ENCODE peak calls at places on chromosome 15, in ten cellular contexts. W is M059J; N is ureter; O is Right ventricle myocardium superior; H is activated naive CD8-positive, alpha-beta T cell treated with anti-CD3 and anti-CD28 coated beads, Interleukin-2, amount 50 U/mL, for 16 hours; E is activated CD4-positive, alpha-beta memory T cell treated with anti-CD3 and anti-CD28 coated beads, Interleukin-2, amount 10 ng/mL, durations not matched to agents 7 days and 5 days; P is iPS DF 19.7; Y is progenitor cell of endocrine pancreas; Q is activated naive CD4-positive, alpha-beta T cell; B is mucosa of descending colon. I is an unnamed sample.

GRCh38 chr15:69979269-69979668 is 118.4 kb downstream of the TLE3 start:
- DNase-seq in W (peak), N (no peak), O (no peak), H (no peak), E (no peak), P (no peak), Y (no peak), Q (no peak), B (peak), I (no peak)

GRCh38 chr15:79192462-79193036 is 90.0 kb upstream of the ANKRD34C start:
- DNase-seq in W (peak), N (no peak), O (no peak), H (no peak), E (no peak), P (no peak), Y (no peak), Q (no peak), B (no peak), I (no peak)

GRCh38 chr15:99450896-99451358 is 114.9 kb upstream of the MEF2A start:
- DNase-seq in W (no peak), N (peak), O (peak), H (peak), E (peak), P (no peak), Y (no peak), Q (no peak), B (peak), I (peak)

GRCh38 chr15:43939070-43939469 is 112.3 kb downstream of the WDR76 start:
- DNase-seq in W (peak), N (no peak), O (no peak), H (no peak), E (no peak), P (no peak), Y (no peak), Q (no peak), B (peak), I (no peak)

GRCh38 chr15:85673326-85673725 is 121.4 kb downstream of the KLHL25 start:
- DNase-seq in W (no peak), N (no peak), O (no peak), H (no peak), E (no peak), P (no peak), Y (no peak), Q (no peak), B (no peak), I (no peak)

GRCh38 chr15:42891569-42891968 is 29.0 kb downstream of the TTBK2 start:
- DNase-seq in W (peak), N (no peak), O (no peak), H (no peak), E (no peak), P (no peak), Y (no peak), Q (no peak), B (no peak), I (no peak)

GRCh38 chr15:67843571-67844387 is 3.9 kb upstream of the RNU6-1 start:
- DNase-seq in W (peak), N (no peak), O (no peak), H (no peak), E (no peak), P (no peak), Y (no peak), Q (no peak), B (no peak), I (no peak)

GRCh38 chr15:57415559-57415958 is 39.3 kb downstream of the CGNL1 start:
- DNase-seq in W (no peak), N (no peak), O (peak), H (no peak), E (no peak), P (no peak), Y (no peak), Q (no peak), B (no peak), I (peak)

GRCh38 chr15:63836579-63836978 is 2.8 kb upstream of the HERC1 start:
- DNase-seq in W (no peak), N (no peak), O (no peak), H (no peak), E (no peak), P (no peak), Y (no peak), Q (no peak), B (no peak), I (no peak)

GRCh38 chr15:92683511-92683834 is 27.9 kb upstream of the FAM174B start:
- DNase-seq in W (no peak), N (peak), O (peak), H (no peak), E (no peak), P (no peak), Y (peak), Q (no peak), B (peak), I (peak)

GRCh38 chr15:57720861-57721260 is 14.3 kb downstream of the POLR2M start:
- DNase-seq in W (no peak), N (no peak), O (no peak), H (no peak), E (no peak), P (no peak), Y (no peak), Q (no peak), B (no peak), I (no peak)

GRCh38 chr15:56868251-56868650 is 50.2 kb upstream of the TCF12 start:
- DNase-seq in W (no peak), N (no peak), O (no peak), H (no peak), E (no peak), P (no peak), Y (no peak), Q (no peak), B (no peak), I (no peak)

GRCh38 chr15:88649286-88649733 is 10.5 kb downstream of the ISG20 start:
- DNase-seq in W (peak), N (no peak), O (peak), H (peak), E (peak), P (no peak), Y (no peak), Q (no peak), B (peak), I (peak)

GRCh38 chr15:73050561-73051297 is 1.5 kb upstream of the NEO1 start:
- DNase-seq in W (no peak), N (no peak), O (no peak), H (no peak), E (no peak), P (no peak), Y (no peak), Q (no peak), B (no peak), I (no peak)

GRCh38 chr15:74140445-74140761 is 10.0 kb downstream of the ISLR2 start:
- DNase-seq in W (no peak), N (no peak), O (no peak), H (no peak), E (no peak), P (no peak), Y (no peak), Q (no peak), B (no peak), I (no peak)

GRCh38 chr15:99441871-99442267 is 123.9 kb upstream of the MEF2A start:
- DNase-seq in W (no peak), N (no peak), O (no peak), H (no peak), E (no peak), P (no peak), Y (no peak), Q (no peak), B (no peak), I (no peak)

GRCh38 chr15:66170716-66171115 is 82.8 kb downstream of the MEGF11 start:
- DNase-seq in W (no peak), N (no peak), O (no peak), H (no peak), E (no peak), P (no peak), Y (no peak), Q (no peak), B (no peak), I (no peak)

GRCh38 chr15:89195836-89196235 is 25.5 kb downstream of the RLBP1 start:
- DNase-seq in W (no peak), N (no peak), O (no peak), H (no peak), E (no peak), P (no peak), Y (no peak), Q (no peak), B (no peak), I (no peak)

GRCh38 chr15:70308011-70308761 is 210.5 kb upstream of the TLE3 start:
- DNase-seq in W (peak), N (peak), O (no peak), H (no peak), E (peak), P (no peak), Y (no peak), Q (no peak), B (no peak), I (no peak)

GRCh38 chr15:92116320-92116719 is 262.8 kb downstream of the SLCO3A1 start:
- DNase-seq in W (no peak), N (no peak), O (no peak), H (no peak), E (no peak), P (no peak), Y (no peak), Q (no peak), B (no peak), I (no peak)

GRCh38 chr15:45630958-45631691 is 3.7 kb upstream of the SQOR start:
- DNase-seq in W (peak), N (no peak), O (no peak), H (no peak), E (no peak), P (no peak), Y (no peak), Q (no peak), B (peak), I (no peak)

GRCh38 chr15:59339252-59339672 is 33.4 kb downstream of the MYO1E start:
- DNase-seq in W (no peak), N (no peak), O (no peak), H (no peak), E (no peak), P (no peak), Y (no peak), Q (no peak), B (no peak), I (no peak)

GRCh38 chr15:80367094-80367493 is 37.1 kb upstream of the ARNT2 start:
- DNase-seq in W (peak), N (no peak), O (no peak), H (no peak), E (no peak), P (peak), Y (no peak), Q (no peak), B (peak), I (no peak)

GRCh38 chr15:89760303-89761008 is 9.4 kb upstream of the MESP1 start:
- DNase-seq in W (peak), N (peak), O (peak), H (peak), E (peak), P (no peak), Y (peak), Q (peak), B (peak), I (peak)

GRCh38 chr15:68417897-68418296 is 14.1 kb downstream of the ITGA11 start:
- DNase-seq in W (no peak), N (no peak), O (no peak), H (no peak), E (no peak), P (no peak), Y (no peak), Q (no peak), B (no peak), I (no peak)

GRCh38 chr15:31400222-31400927 is 73.7 kb downstream of the KLF13 start:
- DNase-seq in W (peak), N (no peak), O (no peak), H (no peak), E (no peak), P (no peak), Y (no peak), Q (no peak), B (no peak), I (no peak)

GRCh38 chr15:59892995-59893394 is 111.1 kb upstream of the FOXB1 start:
- DNase-seq in W (peak), N (no peak), O (no peak), H (no peak), E (no peak), P (no peak), Y (peak), Q (no peak), B (no peak), I (no peak)

GRCh38 chr15:98965597-98965996 is 42.0 kb downstream of the PGPEP1L start:
- DNase-seq in W (no peak), N (no peak), O (no peak), H (no peak), E (no peak), P (no peak), Y (no peak), Q (no peak), B (no peak), I (no peak)

GRCh38 chr15:66878761-66879160 is 176.7 kb downstream of the SMAD6 start:
- DNase-seq in W (no peak), N (peak), O (no peak), H (no peak), E (no peak), P (no peak), Y (no peak), Q (no peak), B (no peak), I (peak)

GRCh38 chr15:80402339-80402738 is 1.8 kb upstream of the ARNT2 start:
- DNase-seq in W (no peak), N (no peak), O (no peak), H (no peak), E (no peak), P (no peak), Y (no peak), Q (no peak), B (no peak), I (no peak)

GRCh38 chr15:90836296-90836871 is 32.0 kb upstream of the FURIN start:
- DNase-seq in W (peak), N (no peak), O (no peak), H (no peak), E (no peak), P (no peak), Y (no peak), Q (no peak), B (no peak), I (no peak)

GRCh38 chr15:79962178-79962577 is 8.8 kb downstream of the BCL2A1 start:
- DNase-seq in W (no peak), N (no peak), O (no peak), H (no peak), E (no peak), P (no peak), Y (no peak), Q (no peak), B (no peak), I (no peak)

GRCh38 chr15:72727154-72727553 is 41.1 kb downstream of the BBS4 start:
- DNase-seq in W (no peak), N (no peak), O (no peak), H (no peak), E (no peak), P (no peak), Y (no peak), Q (no peak), B (no peak), I (no peak)

GRCh38 chr15:42324308-42324707 is 35.0 kb upstream of the CAPN3 start:
- DNase-seq in W (peak), N (no peak), O (no peak), H (no peak), E (no peak), P (no peak), Y (no peak), Q (no peak), B (no peak), I (no peak)

GRCh38 chr15:35127717-35128116 is 42.6 kb upstream of the NANOGP8 start:
- DNase-seq in W (no peak), N (no peak), O (no peak), H (no peak), E (no peak), P (no peak), Y (no peak), Q (no peak), B (no peak), I (no peak)

GRCh38 chr15:71282086-71282485 is 166.8 kb downstream of the THSD4 start:
- DNase-seq in W (peak), N (no peak), O (no peak), H (no peak), E (no peak), P (no peak), Y (no peak), Q (no peak), B (no peak), I (no peak)

GRCh38 chr15:73755481-73755880 is 2.3 kb upstream of the INSYN1 start:
- DNase-seq in W (peak), N (no peak), O (no peak), H (no peak), E (no peak), P (no peak), Y (no peak), Q (no peak), B (no peak), I (no peak)

GRCh38 chr15:63832620-63833245 is 1.0 kb downstream of the HERC1 start:
- DNase-seq in W (no peak), N (no peak), O (no peak), H (no peak), E (no peak), P (no peak), Y (no peak), Q (no peak), B (no peak), I (no peak)

I was measured in left ventricle myocardium superior.